ENCODE peak calls at places on chromosomes 11 and 22, in four cellular contexts. One of them, this sample, is unnamed.

GRCh38 chr11:75867778-75868374 is 52.9 kb downstream of the UVRAG start:
- DNase-seq in HepG2: peak; percentile 43
- DNase-seq in K562: peak; percentile 54
- DNase-seq in GM12878: peak; percentile 24
- DNase-seq in this sample: peak; percentile 77

GRCh38 chr11:82978422-82979099 is 77.0 kb downstream of the DDIAS start:
- DNase-seq in GM12878: peak; percentile 56
- DNase-seq in HepG2: peak; percentile 30
- DNase-seq in K562: no peak
- DNase-seq in this sample: no peak

GRCh38 chr11:97361812-97362378 is 972.1 kb downstream of the JRKL start:
- DNase-seq in K562: no peak
- DNase-seq in GM12878: no peak
- DNase-seq in HepG2: no peak
- DNase-seq in this sample: no peak

GRCh38 chr11:61816736-61817455 is at the start of gene FADS1:
- DNase-seq in HepG2: peak; percentile 95
- DNase-seq in K562: peak; percentile 96
- DNase-seq in GM12878: peak; percentile 60
- DNase-seq in this sample: peak; percentile 98

GRCh38 chr11:117724621-117725020 is 72.4 kb downstream of the DSCAML1 start:
- DNase-seq in GM12878: no peak
- DNase-seq in HepG2: no peak
- DNase-seq in K562: no peak
- DNase-seq in this sample: no peak

GRCh38 chr11:2575611-2576051 is 124.2 kb downstream of the KCNQ1OT1 start:
- DNase-seq in K562: no peak
- DNase-seq in HepG2: no peak
- DNase-seq in GM12878: no peak
- DNase-seq in this sample: no peak

GRCh38 chr11:126007263-126007662 is 55.4 kb downstream of the CDON start:
- DNase-seq in HepG2: peak; percentile 47
- DNase-seq in K562: no peak
- DNase-seq in GM12878: no peak
- DNase-seq in this sample: no peak

GRCh38 chr11:83257638-83258229 is 28.4 kb downstream of the CCDC90B start:
- DNase-seq in GM12878: no peak
- DNase-seq in HepG2: peak; percentile 56
- DNase-seq in K562: no peak
- DNase-seq in this sample: no peak

GRCh38 chr11:71937826-71938225 is 9.0 kb downstream of the RNF121 start:
- DNase-seq in GM12878: no peak
- DNase-seq in K562: no peak
- DNase-seq in HepG2: no peak
- DNase-seq in this sample: no peak

GRCh38 chr11:66291706-66292542 is at the start of gene TMEM151A:
- DNase-seq in HepG2: no peak
- DNase-seq in K562: peak; percentile 35
- DNase-seq in GM12878: no peak
- DNase-seq in this sample: peak; percentile 62

GRCh38 chr22:45969414-45969799 is 7.6 kb downstream of the WNT7B start:
- DNase-seq in GM12878: no peak
- DNase-seq in HepG2: no peak
- DNase-seq in K562: no peak
- DNase-seq in this sample: peak; percentile 50

GRCh38 chr11:134332189-134332631 is 422 bp downstream of the GLB1L2 start:
- DNase-seq in HepG2: no peak
- DNase-seq in GM12878: no peak
- DNase-seq in K562: peak; percentile 66
- DNase-seq in this sample: peak; percentile 75

GRCh38 chr11:70760416-70761020 is 362.2 kb downstream of the CTTN start:
- DNase-seq in HepG2: no peak
- DNase-seq in K562: no peak
- DNase-seq in GM12878: no peak
- DNase-seq in this sample: no peak

GRCh38 chr11:128738942-128739341 is 45.1 kb downstream of the FLI1 start:
- DNase-seq in HepG2: no peak
- DNase-seq in GM12878: no peak
- DNase-seq in K562: no peak
- DNase-seq in this sample: no peak

GRCh38 chr11:119666463-119667131 is 62.4 kb downstream of the NECTIN1 start:
- DNase-seq in K562: peak; percentile 83
- DNase-seq in HepG2: peak; percentile 63
- DNase-seq in GM12878: no peak
- DNase-seq in this sample: peak; percentile 90

GRCh38 chr11:100434821-100435641 is 252.1 kb upstream of the ARHGAP42 start:
- DNase-seq in GM12878: no peak
- DNase-seq in K562: no peak
- DNase-seq in HepG2: no peak
- DNase-seq in this sample: no peak

GRCh38 chr11:76077575-76078150 is 128.6 kb downstream of the WNT11 start:
- DNase-seq in HepG2: no peak
- DNase-seq in GM12878: no peak
- DNase-seq in K562: no peak
- DNase-seq in this sample: no peak

GRCh38 chr11:13277719-13278619 is at the start of gene BMAL1:
- DNase-seq in HepG2: no peak
- DNase-seq in GM12878: no peak
- DNase-seq in K562: no peak
- DNase-seq in this sample: peak; percentile 59

GRCh38 chr11:82842019-82842418 is 58.2 kb downstream of the PRCP start:
- DNase-seq in K562: no peak
- DNase-seq in GM12878: no peak
- DNase-seq in HepG2: no peak
- DNase-seq in this sample: no peak

GRCh38 chr22:29284196-29284595 is 16.1 kb downstream of the EWSR1 start:
- DNase-seq in GM12878: no peak
- DNase-seq in HepG2: no peak
- DNase-seq in K562: no peak
- DNase-seq in this sample: no peak

GRCh38 chr11:19970944-19971343 is 189.3 kb downstream of the DBX1 start:
- DNase-seq in HepG2: no peak
- DNase-seq in K562: no peak
- DNase-seq in GM12878: no peak
- DNase-seq in this sample: no peak

GRCh38 chr11:65468874-65469333 is 29.9 kb upstream of the MALAT1 start:
- DNase-seq in GM12878: no peak
- DNase-seq in K562: peak; percentile 69
- DNase-seq in HepG2: peak; percentile 76
- DNase-seq in this sample: peak; percentile 94

GRCh38 chr11:65833297-65834030 is at the start of gene SNX32:
- DNase-seq in HepG2: no peak
- DNase-seq in GM12878: peak; percentile 73
- DNase-seq in K562: peak; percentile 96
- DNase-seq in this sample: peak; percentile 98

GRCh38 chr11:122095950-122096942 is 19.8 kb downstream of the BLID start:
- DNase-seq in GM12878: no peak
- DNase-seq in K562: no peak
- DNase-seq in HepG2: no peak
- DNase-seq in this sample: no peak

GRCh38 chr22:29710922-29711593 is 8.7 kb upstream of the CABP7 start:
- DNase-seq in HepG2: no peak
- DNase-seq in GM12878: no peak
- DNase-seq in K562: no peak
- DNase-seq in this sample: no peak

GRCh38 chr11:47186937-47187681 is 875 bp upstream of the PACSIN3 start:
- DNase-seq in K562: no peak
- DNase-seq in HepG2: peak; percentile 64
- DNase-seq in GM12878: no peak
- DNase-seq in this sample: peak; percentile 91

GRCh38 chr11:3219281-3219892 is 774 bp upstream of the MRGPRG start:
- DNase-seq in HepG2: no peak
- DNase-seq in K562: no peak
- DNase-seq in GM12878: no peak
- DNase-seq in this sample: no peak

GRCh38 chr22:24517446-24517845 is 22.3 kb downstream of the UPB1 start:
- DNase-seq in HepG2: no peak
- DNase-seq in GM12878: no peak
- DNase-seq in K562: no peak
- DNase-seq in this sample: no peak

GRCh38 chr22:23029521-23030228 is 40.6 kb upstream of the GNAZ start:
- DNase-seq in GM12878: no peak
- DNase-seq in K562: peak; percentile 59
- DNase-seq in HepG2: no peak
- DNase-seq in this sample: no peak

GRCh38 chr11:110919241-110919893 is 207.1 kb upstream of the ARHGAP20 start:
- DNase-seq in K562: no peak
- DNase-seq in GM12878: no peak
- DNase-seq in HepG2: no peak
- DNase-seq in this sample: no peak

GRCh38 chr22:17366830-17367229 is 2.4 kb upstream of the CECR2 start:
- DNase-seq in HepG2: no peak
- DNase-seq in GM12878: no peak
- DNase-seq in K562: peak; percentile 59
- DNase-seq in this sample: peak; percentile 87

GRCh38 chr22:22855617-22856308 is 31.9 kb upstream of the IGLL5 start:
- DNase-seq in K562: peak; percentile 100
- DNase-seq in GM12878: no peak
- DNase-seq in HepG2: peak; percentile 12
- DNase-seq in this sample: peak; percentile 75

GRCh38 chr22:50314455-50315288 is 7.2 kb upstream of the PLXNB2 start:
- DNase-seq in HepG2: no peak
- DNase-seq in GM12878: peak; percentile 84
- DNase-seq in K562: peak; percentile 60
- DNase-seq in this sample: peak; percentile 46

GRCh38 chr11:67464411-67465189 is 4.5 kb downstream of the TMEM134 start:
- DNase-seq in HepG2: peak; percentile 86
- DNase-seq in K562: peak; percentile 95
- DNase-seq in GM12878: peak; percentile 65
- DNase-seq in this sample: peak; percentile 93

GRCh38 chr11:31805629-31806185 is 5.4 kb downstream of the PAX6 start:
- DNase-seq in K562: no peak
- DNase-seq in HepG2: no peak
- DNase-seq in GM12878: no peak
- DNase-seq in this sample: peak; percentile 80

GRCh38 chr11:31805037-31805628 is 6.0 kb downstream of the PAX6 start:
- DNase-seq in HepG2: no peak
- DNase-seq in GM12878: no peak
- DNase-seq in K562: no peak
- DNase-seq in this sample: peak; percentile 72

GRCh38 chr11:31803813-31804438 is 7.2 kb downstream of the PAX6 start:
- DNase-seq in HepG2: no peak
- DNase-seq in GM12878: no peak
- DNase-seq in K562: no peak
- DNase-seq in this sample: peak; percentile 71

GRCh38 chr11:31802990-31803812 is 7.9 kb downstream of the PAX6 start:
- DNase-seq in HepG2: no peak
- DNase-seq in GM12878: no peak
- DNase-seq in K562: no peak
- DNase-seq in this sample: peak; percentile 67

GRCh38 chr11:31804439-31805036 is 6.6 kb downstream of the PAX6 start:
- DNase-seq in GM12878: no peak
- DNase-seq in K562: no peak
- DNase-seq in HepG2: no peak
- DNase-seq in this sample: peak; percentile 65
- TF ChIP-seq JUNB in GM12878: no peak
- TF ChIP-seq JUNB in K562: no peak
- TF ChIP-seq JUNB in HepG2: no peak
- TF ChIP-seq JUNB in this sample: no peak

DNA sequence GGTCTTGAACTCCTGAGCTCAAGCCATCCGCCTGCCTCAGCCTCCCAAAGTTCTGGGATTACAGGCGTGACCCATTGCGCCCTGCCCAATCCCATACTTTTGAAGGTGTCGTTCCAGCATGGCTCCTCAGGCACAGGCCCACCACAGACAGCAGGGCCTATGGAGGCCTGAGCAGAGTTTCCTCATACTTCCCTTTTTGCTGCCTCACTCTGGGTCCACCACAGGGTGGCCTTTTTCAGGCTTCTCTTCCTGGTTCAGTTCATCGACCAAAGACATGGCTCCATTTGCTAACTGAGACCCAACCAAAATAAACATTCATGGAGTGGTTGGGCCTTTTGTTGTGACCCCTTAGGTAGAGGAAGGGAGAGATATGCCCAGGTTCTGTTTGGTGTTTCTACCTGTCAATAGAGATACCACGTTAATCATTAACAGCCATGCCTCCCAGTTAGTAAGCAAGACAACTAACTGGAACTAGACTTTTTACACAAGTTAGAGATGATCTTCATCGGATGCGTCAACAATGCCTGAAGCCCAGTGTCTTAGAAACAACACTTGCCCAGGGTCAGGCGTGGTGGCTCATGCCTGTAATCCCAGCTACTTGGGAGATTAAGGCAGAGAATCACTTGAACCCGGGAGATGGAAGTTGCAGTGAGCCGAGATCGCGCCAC is 35.1 kb downstream of the TRIOBP start:
- DNase-seq in GM12878: no peak
- DNase-seq in K562: peak; percentile 27
- DNase-seq in HepG2: peak; percentile 99
- DNase-seq in this sample: no peak
- TF ChIP-seq REST in GM12878: no peak
- TF ChIP-seq REST in K562: no peak
- TF ChIP-seq REST in HepG2: no peak
- TF ChIP-seq REST in this sample: no peak

GRCh38 chr11:8149726-8150125 is 19.1 kb downstream of the RIC3 start:
- DNase-seq in K562: no peak
- DNase-seq in GM12878: no peak
- DNase-seq in HepG2: no peak
- DNase-seq in this sample: no peak
- H2AFZ ChIP-seq in K562: no peak overlapping the region
- H2AFZ ChIP-seq in GM12878: no peak overlapping the region
- H2AFZ ChIP-seq in HepG2: no peak overlapping the region
- H2AFZ ChIP-seq in this sample: no peak overlapping the region

GRCh38 chr11:102194257-102194656 is 84.0 kb downstream of the YAP1 start:
- DNase-seq in GM12878: no peak
- DNase-seq in K562: no peak
- DNase-seq in HepG2: no peak
- DNase-seq in this sample: no peak

GRCh38 chr11:102196351-102196750 is 86.1 kb downstream of the YAP1 start:
- DNase-seq in HepG2: no peak
- DNase-seq in GM12878: no peak
- DNase-seq in K562: no peak
- DNase-seq in this sample: no peak

GRCh38 chr11:102194983-102195382 is 84.7 kb downstream of the YAP1 start:
- DNase-seq in HepG2: no peak
- DNase-seq in GM12878: no peak
- DNase-seq in K562: no peak
- DNase-seq in this sample: no peak

GRCh38 chr11:102197759-102198158 is 87.5 kb downstream of the YAP1 start:
- DNase-seq in GM12878: no peak
- DNase-seq in HepG2: peak; percentile 31
- DNase-seq in K562: no peak
- DNase-seq in this sample: peak; percentile 92

GRCh38 chr11:102196816-102197215 is 86.6 kb downstream of the YAP1 start:
- DNase-seq in HepG2: no peak
- DNase-seq in GM12878: no peak
- DNase-seq in K562: no peak
- DNase-seq in this sample: no peak
- TF ChIP-seq JUNB in HepG2: no peak
- TF ChIP-seq JUNB in GM12878: no peak
- TF ChIP-seq JUNB in K562: no peak
- TF ChIP-seq JUNB in this sample: no peak

This sample was measured in GM23338.